ENCODE peak calls at places on chromosomes 5 and 9, in five cellular contexts. F is non-pigmented ciliary epithelial cell; D is iPS-NIHi11; I is IMR-90; M is effector memory CD4-positive, alpha-beta T cell. H is an unnamed sample.

GRCh38 chr5:28523887-28524637 is 1485.7 kb upstream of the CDH9 start:
- DNase-seq in I (peak; percentile 53), F (peak; percentile 95), D (no peak), M (no peak), H (no peak)

GRCh38 chr5:160438316-160439204 is 16.9 kb downstream of the PTTG1 start:
- DNase-seq in I (peak; percentile 60), F (no peak), D (peak; percentile 71), M (peak; percentile 10), H (peak; percentile 71)

GRCh38 chr5:83715316-83716060 is 5.2 kb downstream of the HAPLN1 start:
- DNase-seq in I (no peak), D (no peak), F (no peak), M (no peak), H (peak; percentile 59)

GRCh38 chr5:131609774-131610173 is 25.3 kb downstream of the RAPGEF6 start:
- DNase-seq in F (peak; percentile 47), M (no peak), I (peak; percentile 61), D (no peak), H (no peak)

GRCh38 chr5:126884269-126884819 is 107.4 kb downstream of the LMNB1 start:
- DNase-seq in I (peak; percentile 96), F (peak; percentile 82), M (no peak), D (no peak), H (no peak)

GRCh38 chr5:6328173-6328572 is 50.2 kb downstream of the MED10 start:
- DNase-seq in M (no peak), D (peak; percentile 90), F (no peak), I (peak; percentile 1), H (peak; percentile 87)

GRCh38 chr9:35903049-35903448 is 3.0 kb upstream of the HRCT1 start:
- DNase-seq in D (peak; percentile 70), F (no peak), I (peak; percentile 65), M (no peak), H (peak; percentile 61)

GRCh38 chr9:126510564-126510963 is 103.2 kb upstream of the LMX1B start:
- DNase-seq in F (no peak), M (no peak), I (no peak), D (no peak), H (no peak)

H was measured in islet precursor cell.